ENCODE peak calls at places on chromosomes 7 and 10, in four cellular contexts. One of them, this sample, is unnamed.

GRCh38 chr7:131238260-131238940 is 89.3 kb upstream of the MKLN1 start:
- DNase-seq in GM20000: no peak
- DNase-seq in heart right ventricle: no peak
- DNase-seq in GM12865: no peak
- DNase-seq in this sample: no peak

GRCh38 chr10:126160971-126161630 is 227.2 kb downstream of the ADAM12 start:
- DNase-seq in GM12865: no peak
- DNase-seq in heart right ventricle: no peak
- DNase-seq in GM20000: no peak
- DNase-seq in this sample: peak

GRCh38 chr10:47165711-47166404 is 134.1 kb upstream of the GDF10 start:
- DNase-seq in GM12865: no peak
- DNase-seq in heart right ventricle: peak
- DNase-seq in GM20000: no peak
- DNase-seq in this sample: no peak

GRCh38 chr10:52682766-52683165 is 89.8 kb downstream of the MBL2 start:
- DNase-seq in GM12865: no peak
- DNase-seq in GM20000: no peak
- DNase-seq in heart right ventricle: no peak
- DNase-seq in this sample: peak

GRCh38 chr10:77377034-77377433 is 260.6 kb downstream of the KCNMA1 start:
- DNase-seq in heart right ventricle: no peak
- DNase-seq in GM12865: no peak
- DNase-seq in GM20000: no peak
- DNase-seq in this sample: no peak

GRCh38 chr7:123627859-123628258 is 26.2 kb downstream of the ASB15 start:
- DNase-seq in GM12865: no peak
- DNase-seq in heart right ventricle: no peak
- DNase-seq in GM20000: no peak
- DNase-seq in this sample: no peak

GRCh38 chr7:99679032-99679399 is 780 bp downstream of the CYP3A5 start:
- DNase-seq in heart right ventricle: no peak
- DNase-seq in GM20000: no peak
- DNase-seq in GM12865: no peak
- DNase-seq in this sample: no peak

GRCh38 chr7:116683786-116684185 is 11.8 kb downstream of the MET start:
- DNase-seq in GM20000: peak
- DNase-seq in GM12865: peak
- DNase-seq in heart right ventricle: no peak
- DNase-seq in this sample: no peak

GRCh38 chr7:585229-585711 is 65.6 kb upstream of the PDGFA start:
- DNase-seq in GM12865: peak
- DNase-seq in heart right ventricle: no peak
- DNase-seq in GM20000: no peak
- DNase-seq in this sample: no peak

GRCh38 chr10:77877461-77878344 is 48.9 kb downstream of the DLG5 start:
- DNase-seq in GM20000: peak
- DNase-seq in heart right ventricle: peak
- DNase-seq in GM12865: peak
- DNase-seq in this sample: no peak

GRCh38 chr7:28068811-28069216 is 111.8 kb downstream of the JAZF1 start:
- DNase-seq in GM12865: no peak
- DNase-seq in heart right ventricle: no peak
- DNase-seq in GM20000: no peak
- DNase-seq in this sample: no peak

GRCh38 chr7:825386-825785 is 6.9 kb upstream of the SUN1 start:
- DNase-seq in GM12865: no peak
- DNase-seq in heart right ventricle: no peak
- DNase-seq in GM20000: no peak
- DNase-seq in this sample: no peak

GRCh38 chr7:38846280-38846679 is 62.7 kb downstream of the VPS41 start:
- DNase-seq in heart right ventricle: no peak
- DNase-seq in GM20000: no peak
- DNase-seq in GM12865: no peak
- DNase-seq in this sample: no peak

GRCh38 chr7:116630932-116631449 is 41.0 kb upstream of the MET start:
- DNase-seq in GM12865: peak
- DNase-seq in heart right ventricle: peak
- DNase-seq in GM20000: no peak
- DNase-seq in this sample: no peak

GRCh38 chr10:51214207-51214896 is 140.1 kb downstream of the PRKG1 start:
- DNase-seq in GM12865: no peak
- DNase-seq in heart right ventricle: no peak
- DNase-seq in GM20000: no peak
- DNase-seq in this sample: no peak

GRCh38 chr10:90181251-90181691 is 479.9 kb downstream of the KIF20B start:
- DNase-seq in GM20000: no peak
- DNase-seq in GM12865: no peak
- DNase-seq in heart right ventricle: no peak
- DNase-seq in this sample: no peak

GRCh38 chr7:50982626-50983025 is 199.9 kb upstream of the GRB10 start:
- DNase-seq in GM20000: no peak
- DNase-seq in heart right ventricle: no peak
- DNase-seq in GM12865: no peak
- DNase-seq in this sample: no peak

GRCh38 chr10:37872955-37873354 is 15.5 kb upstream of the ZNF248 start:
- DNase-seq in GM12865: no peak
- DNase-seq in heart right ventricle: no peak
- DNase-seq in GM20000: no peak
- DNase-seq in this sample: no peak

GRCh38 chr7:30694774-30695721 is 12.8 kb upstream of the CRHR2 start:
- DNase-seq in GM12865: no peak
- DNase-seq in heart right ventricle: no peak
- DNase-seq in GM20000: no peak
- DNase-seq in this sample: no peak

GRCh38 chr7:41051525-41051924 is 651.4 kb downstream of the INHBA start:
- DNase-seq in GM12865: no peak
- DNase-seq in heart right ventricle: no peak
- DNase-seq in GM20000: no peak
- DNase-seq in this sample: no peak

GRCh38 chr7:36278767-36279171 is 110.9 kb upstream of the ANLN start:
- DNase-seq in GM20000: no peak
- DNase-seq in GM12865: no peak
- DNase-seq in heart right ventricle: no peak
- DNase-seq in this sample: no peak

GRCh38 chr7:129168219-129168991 is 20.0 kb upstream of the SMO start:
- DNase-seq in heart right ventricle: no peak
- DNase-seq in GM12865: no peak
- DNase-seq in GM20000: no peak
- DNase-seq in this sample: no peak

GRCh38 chr7:142939226-142939910 is at the start of gene LLCFC1:
- DNase-seq in GM20000: peak
- DNase-seq in heart right ventricle: no peak
- DNase-seq in GM12865: peak
- DNase-seq in this sample: peak

GRCh38 chr7:156196649-156197048 is 384.4 kb upstream of the SHH start:
- DNase-seq in GM20000: no peak
- DNase-seq in GM12865: no peak
- DNase-seq in heart right ventricle: no peak
- DNase-seq in this sample: no peak

GRCh38 chr7:155852426-155853301 is 40.4 kb upstream of the SHH start:
- DNase-seq in GM12865: no peak
- DNase-seq in GM20000: no peak
- DNase-seq in heart right ventricle: no peak
- DNase-seq in this sample: no peak

GRCh38 chr10:14074062-14074884 is 256.5 kb downstream of the FRMD4A start:
- DNase-seq in GM12865: no peak
- DNase-seq in heart right ventricle: peak
- DNase-seq in GM20000: no peak
- DNase-seq in this sample: peak

GRCh38 chr7:52764502-52765169 is 270.8 kb upstream of the POM121L12 start:
- DNase-seq in heart right ventricle: no peak
- DNase-seq in GM12865: no peak
- DNase-seq in GM20000: no peak
- DNase-seq in this sample: no peak

GRCh38 chr7:22853674-22854157 is 31.1 kb upstream of the TOMM7 start:
- DNase-seq in heart right ventricle: no peak
- DNase-seq in GM20000: no peak
- DNase-seq in GM12865: peak
- DNase-seq in this sample: no peak
- TF ChIP-seq CTCF in heart right ventricle: no peak
- TF ChIP-seq CTCF in GM20000: peak
- TF ChIP-seq CTCF in GM12865: peak
- TF ChIP-seq CTCF in this sample: peak

GRCh38 chr10:44925811-44926760 is 14.9 kb downstream of the TMEM72 start:
- DNase-seq in heart right ventricle: no peak
- DNase-seq in GM20000: no peak
- DNase-seq in GM12865: no peak
- DNase-seq in this sample: no peak

GRCh38 chr10:44923611-44924010 is 12.5 kb downstream of the TMEM72 start:
- DNase-seq in GM12865: no peak
- DNase-seq in heart right ventricle: no peak
- DNase-seq in GM20000: no peak
- DNase-seq in this sample: no peak

GRCh38 chr10:44924261-44925040 is 13.3 kb downstream of the TMEM72 start:
- DNase-seq in GM20000: no peak
- DNase-seq in GM12865: no peak
- DNase-seq in heart right ventricle: no peak
- DNase-seq in this sample: no peak

GRCh38 chr10:44926771-44927751 is 15.9 kb downstream of the TMEM72 start:
- DNase-seq in GM20000: no peak
- DNase-seq in heart right ventricle: no peak
- DNase-seq in GM12865: no peak
- DNase-seq in this sample: no peak

DNA sequence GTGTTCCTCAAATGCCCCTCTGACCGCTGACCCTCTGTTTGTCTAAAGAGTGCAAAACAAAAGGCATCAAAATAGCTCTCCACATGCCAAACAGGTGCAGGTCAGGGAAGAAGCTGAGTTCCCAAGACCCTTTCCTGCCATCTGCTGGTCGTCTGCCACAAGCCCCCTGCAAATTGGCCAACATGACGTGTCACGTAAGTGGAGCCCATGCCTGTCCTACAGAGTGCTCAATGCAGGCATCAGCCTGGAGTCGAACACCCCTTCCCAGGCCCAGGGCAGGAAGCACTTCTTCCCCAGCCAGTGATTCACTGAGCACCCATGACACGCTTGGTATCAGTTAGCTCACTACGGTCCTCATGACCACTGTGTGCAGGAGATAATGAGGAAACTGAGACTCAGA is 14.1 kb downstream of the TMEM72 start:
- DNase-seq in GM12865: peak
- DNase-seq in heart right ventricle: no peak
- DNase-seq in GM20000: no peak
- DNase-seq in this sample: no peak
- TF ChIP-seq CTCF in GM12865: peak
- TF ChIP-seq CTCF in heart right ventricle: peak
- TF ChIP-seq CTCF in GM20000: no peak
- TF ChIP-seq CTCF in this sample: peak

GRCh38 chr7:29160080-29160479 is 13.7 kb upstream of the CPVL start:
- DNase-seq in GM12865: no peak
- DNase-seq in GM20000: no peak
- DNase-seq in heart right ventricle: no peak
- DNase-seq in this sample: no peak
- TF ChIP-seq CTCF in GM12865: no peak
- TF ChIP-seq CTCF in GM20000: no peak
- TF ChIP-seq CTCF in heart right ventricle: no peak
- TF ChIP-seq CTCF in this sample: no peak

GRCh38 chr7:32385316-32385956 is 104.7 kb downstream of the LSM5 start:
- DNase-seq in GM20000: no peak
- DNase-seq in GM12865: no peak
- DNase-seq in heart right ventricle: no peak
- DNase-seq in this sample: no peak

GRCh38 chr7:32378991-32379390 is 111.2 kb downstream of the LSM5 start:
- DNase-seq in GM20000: no peak
- DNase-seq in heart right ventricle: no peak
- DNase-seq in GM12865: no peak
- DNase-seq in this sample: no peak

GRCh38 chr7:32379486-32380115 is 110.6 kb downstream of the LSM5 start:
- DNase-seq in heart right ventricle: no peak
- DNase-seq in GM20000: no peak
- DNase-seq in GM12865: no peak
- DNase-seq in this sample: no peak

DNA sequence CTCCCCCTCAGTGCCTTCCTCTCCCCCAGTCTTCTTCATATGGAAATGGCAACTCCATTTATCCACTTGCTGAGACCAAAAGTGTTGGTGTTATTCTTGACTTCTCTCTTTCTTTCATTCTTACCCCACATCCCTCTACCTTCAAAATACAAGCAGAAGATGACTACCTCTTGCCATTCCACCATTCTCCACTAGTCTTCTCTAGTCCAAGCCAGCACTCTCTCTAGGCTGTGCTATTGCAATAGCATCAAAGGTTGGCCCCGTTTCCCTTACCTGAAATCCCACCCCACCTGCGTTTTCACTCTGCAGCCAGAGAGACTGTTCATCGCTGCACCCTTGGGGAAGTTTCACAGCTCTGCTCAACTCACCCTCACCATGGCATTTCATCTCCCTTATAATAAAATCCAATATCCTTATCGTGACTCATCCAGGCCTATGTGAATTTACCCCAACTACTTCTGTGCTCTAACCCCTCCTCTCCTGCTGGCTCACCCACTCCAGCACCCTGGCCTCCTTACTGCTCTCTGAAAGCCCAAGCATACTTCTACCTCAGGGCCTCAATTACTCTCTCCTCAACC is 109.1 kb downstream of the LSM5 start:
- DNase-seq in GM20000: no peak
- DNase-seq in GM12865: no peak
- DNase-seq in heart right ventricle: no peak
- DNase-seq in this sample: no peak
- TF ChIP-seq CTCF in GM20000: no peak
- TF ChIP-seq CTCF in GM12865: peak
- TF ChIP-seq CTCF in heart right ventricle: no peak
- TF ChIP-seq CTCF in this sample: no peak

GRCh38 chr7:139623518-139623917 is 100.0 kb downstream of the CLEC2L start:
- DNase-seq in GM20000: no peak
- DNase-seq in heart right ventricle: no peak
- DNase-seq in GM12865: no peak
- DNase-seq in this sample: no peak

GRCh38 chr7:139617074-139617473 is 93.6 kb downstream of the CLEC2L start:
- DNase-seq in heart right ventricle: no peak
- DNase-seq in GM20000: no peak
- DNase-seq in GM12865: no peak
- DNase-seq in this sample: no peak

GRCh38 chr7:139618482-139619366 is 95.2 kb downstream of the CLEC2L start:
- DNase-seq in GM12865: peak
- DNase-seq in heart right ventricle: peak
- DNase-seq in GM20000: peak
- DNase-seq in this sample: peak

GRCh38 chr7:139620676-139621344 is 97.3 kb downstream of the CLEC2L start:
- DNase-seq in GM12865: peak
- DNase-seq in GM20000: peak
- DNase-seq in heart right ventricle: no peak
- DNase-seq in this sample: peak

GRCh38 chr7:139619367-139619657 is 95.8 kb downstream of the CLEC2L start:
- DNase-seq in heart right ventricle: no peak
- DNase-seq in GM12865: no peak
- DNase-seq in GM20000: no peak
- DNase-seq in this sample: peak
- TF ChIP-seq CTCF in heart right ventricle: no peak
- TF ChIP-seq CTCF in GM12865: no peak
- TF ChIP-seq CTCF in GM20000: no peak
- TF ChIP-seq CTCF in this sample: peak

GRCh38 chr10:58107506-58107905 is 160.2 kb downstream of the IPMK start:
- DNase-seq in heart right ventricle: no peak
- DNase-seq in GM12865: no peak
- DNase-seq in GM20000: no peak
- DNase-seq in this sample: no peak
- TF ChIP-seq CTCF in heart right ventricle: no peak
- TF ChIP-seq CTCF in GM12865: no peak
- TF ChIP-seq CTCF in GM20000: no peak
- TF ChIP-seq CTCF in this sample: no peak